ENCODE peak calls at places on chromosomes 1 and 21, in five cellular contexts. One of them, this sample, is unnamed.

GRCh38 chr1:7609311-7609994 is 161.6 kb upstream of the VAMP3 start:
- DNase-seq in SW480: no peak
- DNase-seq in KBM-7: no peak
- DNase-seq in iPS-NIHi11: peak
- DNase-seq in stimulated activated CD8-positive, alpha-beta memory T cell treated with anti-CD3 and anti-CD28 coated beads, Interleukin-2, amount 100 ng/mL, for 1 hour: no peak
- DNase-seq in this sample: no peak

GRCh38 chr1:231053493-231054162 is 13.6 kb upstream of the FAM89A start:
- DNase-seq in SW480: no peak
- DNase-seq in KBM-7: peak
- DNase-seq in iPS-NIHi11: no peak
- DNase-seq in stimulated activated CD8-positive, alpha-beta memory T cell treated with anti-CD3 and anti-CD28 coated beads, Interleukin-2, amount 100 ng/mL, for 1 hour: no peak
- DNase-seq in this sample: peak

GRCh38 chr1:72280131-72280530 is 2.2 kb downstream of the NEGR1 start:
- DNase-seq in SW480: no peak
- DNase-seq in KBM-7: no peak
- DNase-seq in iPS-NIHi11: no peak
- DNase-seq in stimulated activated CD8-positive, alpha-beta memory T cell treated with anti-CD3 and anti-CD28 coated beads, Interleukin-2, amount 100 ng/mL, for 1 hour: no peak
- DNase-seq in this sample: no peak

GRCh38 chr21:42228709-42229220 is 9.8 kb downstream of the ABCG1 start:
- DNase-seq in SW480: no peak
- DNase-seq in KBM-7: no peak
- DNase-seq in iPS-NIHi11: no peak
- DNase-seq in stimulated activated CD8-positive, alpha-beta memory T cell treated with anti-CD3 and anti-CD28 coated beads, Interleukin-2, amount 100 ng/mL, for 1 hour: no peak
- DNase-seq in this sample: no peak

GRCh38 chr1:237041795-237042466 is at the start of gene RYR2:
- DNase-seq in SW480: no peak
- DNase-seq in KBM-7: peak
- DNase-seq in iPS-NIHi11: peak
- DNase-seq in stimulated activated CD8-positive, alpha-beta memory T cell treated with anti-CD3 and anti-CD28 coated beads, Interleukin-2, amount 100 ng/mL, for 1 hour: no peak
- DNase-seq in this sample: no peak

GRCh38 chr1:114669562-114670082 is at the start of gene DENND2C:
- DNase-seq in SW480: no peak
- DNase-seq in KBM-7: peak
- DNase-seq in iPS-NIHi11: peak
- DNase-seq in stimulated activated CD8-positive, alpha-beta memory T cell treated with anti-CD3 and anti-CD28 coated beads, Interleukin-2, amount 100 ng/mL, for 1 hour: no peak
- DNase-seq in this sample: no peak

GRCh38 chr1:41574842-41575241 is 90.4 kb upstream of the EDN2 start:
- DNase-seq in SW480: no peak
- DNase-seq in KBM-7: no peak
- DNase-seq in iPS-NIHi11: no peak
- DNase-seq in stimulated activated CD8-positive, alpha-beta memory T cell treated with anti-CD3 and anti-CD28 coated beads, Interleukin-2, amount 100 ng/mL, for 1 hour: no peak
- DNase-seq in this sample: no peak

GRCh38 chr1:26827663-26828062 is 1.2 kb downstream of the ZDHHC18 start:
- DNase-seq in SW480: no peak
- DNase-seq in KBM-7: no peak
- DNase-seq in iPS-NIHi11: peak
- DNase-seq in stimulated activated CD8-positive, alpha-beta memory T cell treated with anti-CD3 and anti-CD28 coated beads, Interleukin-2, amount 100 ng/mL, for 1 hour: no peak
- DNase-seq in this sample: no peak

GRCh38 chr1:229756666-229757065 is 130.6 kb downstream of the URB2 start:
- DNase-seq in SW480: peak
- DNase-seq in KBM-7: no peak
- DNase-seq in iPS-NIHi11: peak
- DNase-seq in stimulated activated CD8-positive, alpha-beta memory T cell treated with anti-CD3 and anti-CD28 coated beads, Interleukin-2, amount 100 ng/mL, for 1 hour: no peak
- DNase-seq in this sample: peak

GRCh38 chr1:2391385-2392070 is at the start of the genes MORN1 and RER1:
- DNase-seq in SW480: peak
- DNase-seq in KBM-7: peak
- DNase-seq in iPS-NIHi11: peak
- DNase-seq in stimulated activated CD8-positive, alpha-beta memory T cell treated with anti-CD3 and anti-CD28 coated beads, Interleukin-2, amount 100 ng/mL, for 1 hour: peak
- DNase-seq in this sample: peak

GRCh38 chr1:112702420-112703261 is 4.3 kb downstream of the RHOC start:
- DNase-seq in SW480: no peak
- DNase-seq in KBM-7: no peak
- DNase-seq in iPS-NIHi11: no peak
- DNase-seq in stimulated activated CD8-positive, alpha-beta memory T cell treated with anti-CD3 and anti-CD28 coated beads, Interleukin-2, amount 100 ng/mL, for 1 hour: no peak
- DNase-seq in this sample: no peak

GRCh38 chr21:20882462-20883415 is 115.5 kb upstream of the NCAM2 start:
- DNase-seq in SW480: peak
- DNase-seq in KBM-7: peak
- DNase-seq in iPS-NIHi11: peak
- DNase-seq in stimulated activated CD8-positive, alpha-beta memory T cell treated with anti-CD3 and anti-CD28 coated beads, Interleukin-2, amount 100 ng/mL, for 1 hour: no peak
- DNase-seq in this sample: peak

GRCh38 chr1:225762002-225762441 is 15.6 kb upstream of the SRP9 start:
- DNase-seq in SW480: no peak
- DNase-seq in KBM-7: no peak
- DNase-seq in iPS-NIHi11: no peak
- DNase-seq in stimulated activated CD8-positive, alpha-beta memory T cell treated with anti-CD3 and anti-CD28 coated beads, Interleukin-2, amount 100 ng/mL, for 1 hour: no peak
- DNase-seq in this sample: no peak

This sample was measured in fibroblast of the conjunctiva.